ENCODE peak calls at places on chromosomes 12 and 14, in eight cellular contexts. One of them, this sample, is unnamed.
A peak's percentile ranks its signal among the peaks of the same experiment; 100 is the strongest.

GRCh38 chr14:20644520-20644919 is 3.0 kb upstream of the OR6S1 start:
- DNase-seq in NCI-H2081: no peak
- DNase-seq in mammary epithelial cell: no peak
- DNase-seq in MCF 10A: no peak
- DNase-seq in HEK293T: no peak
- DNase-seq in HT-29: no peak
- DNase-seq in T follicular helper cell: no peak
- DNase-seq in hippocampal formation: no peak
- DNase-seq in this sample: no peak

GRCh38 chr12:124939428-124940142 is 25.1 kb upstream of the UBC start:
- DNase-seq in hippocampal formation: no peak
- DNase-seq in MCF 10A: peak; percentile 93
- DNase-seq in NCI-H2081: no peak
- DNase-seq in T follicular helper cell: peak; percentile 82
- DNase-seq in mammary epithelial cell: peak; percentile 91
- DNase-seq in HT-29: peak; percentile 94
- DNase-seq in HEK293T: peak; percentile 78
- DNase-seq in this sample: peak; percentile 97

GRCh38 chr12:26158078-26158764 is 33.4 kb upstream of the BHLHE41 start:
- DNase-seq in HEK293T: peak; percentile 19
- DNase-seq in HT-29: peak; percentile 47
- DNase-seq in T follicular helper cell: no peak
- DNase-seq in MCF 10A: no peak
- DNase-seq in hippocampal formation: no peak
- DNase-seq in NCI-H2081: no peak
- DNase-seq in mammary epithelial cell: peak; percentile 20
- DNase-seq in this sample: no peak

GRCh38 chr12:26188132-26188531 is 7.2 kb upstream of the SSPN start:
- DNase-seq in hippocampal formation: no peak
- DNase-seq in mammary epithelial cell: peak; percentile 74
- DNase-seq in MCF 10A: peak; percentile 19
- DNase-seq in T follicular helper cell: no peak
- DNase-seq in HEK293T: no peak
- DNase-seq in HT-29: no peak
- DNase-seq in NCI-H2081: no peak
- DNase-seq in this sample: peak; percentile 78

GRCh38 chr12:106133136-106134087 is 5.3 kb downstream of the NUAK1 start:
- DNase-seq in MCF 10A: no peak
- DNase-seq in HT-29: no peak
- DNase-seq in T follicular helper cell: no peak
- DNase-seq in mammary epithelial cell: peak; percentile 89
- DNase-seq in HEK293T: no peak
- DNase-seq in hippocampal formation: no peak
- DNase-seq in NCI-H2081: no peak
- DNase-seq in this sample: peak; percentile 58

GRCh38 chr14:69988979-69989378 is 109.8 kb downstream of the SMOC1 start:
- DNase-seq in T follicular helper cell: no peak
- DNase-seq in NCI-H2081: no peak
- DNase-seq in mammary epithelial cell: no peak
- DNase-seq in HT-29: no peak
- DNase-seq in MCF 10A: no peak
- DNase-seq in hippocampal formation: no peak
- DNase-seq in HEK293T: no peak
- DNase-seq in this sample: no peak

GRCh38 chr12:98416845-98417244 is 98.5 kb upstream of the TMPO start:
- DNase-seq in hippocampal formation: no peak
- DNase-seq in HEK293T: no peak
- DNase-seq in HT-29: peak; percentile 51
- DNase-seq in T follicular helper cell: no peak
- DNase-seq in NCI-H2081: no peak
- DNase-seq in mammary epithelial cell: peak; percentile 8
- DNase-seq in MCF 10A: peak; percentile 66
- DNase-seq in this sample: peak; percentile 68

GRCh38 chr12:18643673-18644072 is 94.1 kb downstream of the PLCZ1 start:
- DNase-seq in NCI-H2081: no peak
- DNase-seq in MCF 10A: no peak
- DNase-seq in T follicular helper cell: no peak
- DNase-seq in HEK293T: no peak
- DNase-seq in HT-29: no peak
- DNase-seq in mammary epithelial cell: no peak
- DNase-seq in hippocampal formation: no peak
- DNase-seq in this sample: peak; percentile 15

GRCh38 chr12:66297080-66297479 is 5.2 kb upstream of the HELB start:
- DNase-seq in hippocampal formation: no peak
- DNase-seq in MCF 10A: no peak
- DNase-seq in mammary epithelial cell: no peak
- DNase-seq in HEK293T: no peak
- DNase-seq in HT-29: no peak
- DNase-seq in T follicular helper cell: no peak
- DNase-seq in NCI-H2081: no peak
- DNase-seq in this sample: no peak

GRCh38 chr12:8698132-8698829 is 490 bp downstream of the RIMKLB start:
- DNase-seq in HT-29: no peak
- DNase-seq in hippocampal formation: peak; percentile 41
- DNase-seq in NCI-H2081: peak; percentile 9
- DNase-seq in mammary epithelial cell: peak; percentile 33
- DNase-seq in HEK293T: peak; percentile 34
- DNase-seq in T follicular helper cell: peak; percentile 22
- DNase-seq in MCF 10A: peak; percentile 25
- DNase-seq in this sample: peak; percentile 63

GRCh38 chr12:121781751-121782615 is 11.5 kb downstream of the RHOF start:
- DNase-seq in hippocampal formation: no peak
- DNase-seq in mammary epithelial cell: no peak
- DNase-seq in T follicular helper cell: no peak
- DNase-seq in NCI-H2081: no peak
- DNase-seq in HEK293T: no peak
- DNase-seq in MCF 10A: peak; percentile 61
- DNase-seq in HT-29: no peak
- DNase-seq in this sample: peak; percentile 49

GRCh38 chr12:51449569-51450246 is 25.1 kb downstream of the SLC4A8 start:
- DNase-seq in HT-29: no peak
- DNase-seq in mammary epithelial cell: peak; percentile 47
- DNase-seq in MCF 10A: peak; percentile 45
- DNase-seq in T follicular helper cell: no peak
- DNase-seq in hippocampal formation: no peak
- DNase-seq in NCI-H2081: no peak
- DNase-seq in HEK293T: no peak
- DNase-seq in this sample: peak; percentile 47

GRCh38 chr12:124031058-124031457 is 58.0 kb downstream of the ZNF664 start:
- DNase-seq in MCF 10A: no peak
- DNase-seq in HT-29: no peak
- DNase-seq in HEK293T: no peak
- DNase-seq in hippocampal formation: no peak
- DNase-seq in mammary epithelial cell: no peak
- DNase-seq in T follicular helper cell: no peak
- DNase-seq in NCI-H2081: no peak
- DNase-seq in this sample: peak; percentile 32

GRCh38 chr12:100959481-100959880 is 164.9 kb downstream of the ANO4 start:
- DNase-seq in MCF 10A: peak; percentile 48
- DNase-seq in T follicular helper cell: no peak
- DNase-seq in HT-29: no peak
- DNase-seq in mammary epithelial cell: peak; percentile 31
- DNase-seq in HEK293T: no peak
- DNase-seq in NCI-H2081: no peak
- DNase-seq in hippocampal formation: no peak
- DNase-seq in this sample: peak; percentile 78

GRCh38 chr12:132530851-132531250 is 40.9 kb downstream of the FBRSL1 start:
- DNase-seq in MCF 10A: no peak
- DNase-seq in HEK293T: no peak
- DNase-seq in T follicular helper cell: no peak
- DNase-seq in mammary epithelial cell: no peak
- DNase-seq in HT-29: no peak
- DNase-seq in NCI-H2081: no peak
- DNase-seq in hippocampal formation: no peak
- DNase-seq in this sample: no peak

GRCh38 chr14:95043732-95044462 is 113.4 kb downstream of the DICER1 start:
- DNase-seq in HT-29: no peak
- DNase-seq in MCF 10A: no peak
- DNase-seq in NCI-H2081: no peak
- DNase-seq in mammary epithelial cell: no peak
- DNase-seq in T follicular helper cell: no peak
- DNase-seq in HEK293T: no peak
- DNase-seq in hippocampal formation: no peak
- DNase-seq in this sample: no peak

GRCh38 chr12:52216107-52216506 is 16.9 kb upstream of the KRT7 start:
- DNase-seq in NCI-H2081: no peak
- DNase-seq in T follicular helper cell: no peak
- DNase-seq in mammary epithelial cell: no peak
- DNase-seq in hippocampal formation: no peak
- DNase-seq in HT-29: no peak
- DNase-seq in HEK293T: no peak
- DNase-seq in MCF 10A: no peak
- DNase-seq in this sample: peak; percentile 49

GRCh38 chr12:25655702-25656101 is 102.6 kb upstream of the LMNTD1 start:
- DNase-seq in NCI-H2081: no peak
- DNase-seq in T follicular helper cell: no peak
- DNase-seq in HT-29: peak; percentile 26
- DNase-seq in mammary epithelial cell: peak; percentile 25
- DNase-seq in HEK293T: no peak
- DNase-seq in hippocampal formation: no peak
- DNase-seq in MCF 10A: no peak
- DNase-seq in this sample: no peak

GRCh38 chr12:106753526-106753925 is 21.0 kb upstream of the RIC8B start:
- DNase-seq in mammary epithelial cell: no peak
- DNase-seq in MCF 10A: no peak
- DNase-seq in NCI-H2081: no peak
- DNase-seq in HEK293T: no peak
- DNase-seq in HT-29: no peak
- DNase-seq in T follicular helper cell: peak; percentile 14
- DNase-seq in hippocampal formation: no peak
- DNase-seq in this sample: no peak

GRCh38 chr14:34027130-34027989 is 76.5 kb upstream of the EGLN3 start:
- DNase-seq in HT-29: no peak
- DNase-seq in hippocampal formation: no peak
- DNase-seq in NCI-H2081: no peak
- DNase-seq in HEK293T: no peak
- DNase-seq in T follicular helper cell: no peak
- DNase-seq in MCF 10A: no peak
- DNase-seq in mammary epithelial cell: no peak
- DNase-seq in this sample: no peak

GRCh38 chr14:95507701-95508103 is 8.7 kb downstream of the SYNE3 start:
- DNase-seq in mammary epithelial cell: peak; percentile 73
- DNase-seq in T follicular helper cell: no peak
- DNase-seq in NCI-H2081: no peak
- DNase-seq in HT-29: no peak
- DNase-seq in HEK293T: no peak
- DNase-seq in MCF 10A: peak; percentile 90
- DNase-seq in hippocampal formation: no peak
- DNase-seq in this sample: peak; percentile 89

GRCh38 chr12:64679487-64679983 is 69.2 kb downstream of the RASSF3 start:
- DNase-seq in MCF 10A: peak; percentile 96
- DNase-seq in NCI-H2081: peak; percentile 78
- DNase-seq in HT-29: peak; percentile 83
- DNase-seq in hippocampal formation: peak; percentile 4
- DNase-seq in mammary epithelial cell: peak; percentile 92
- DNase-seq in HEK293T: no peak
- DNase-seq in T follicular helper cell: peak; percentile 59
- DNase-seq in this sample: peak; percentile 84

GRCh38 chr14:89399594-89400068 is 17.4 kb downstream of the FOXN3 start:
- DNase-seq in NCI-H2081: peak; percentile 31
- DNase-seq in hippocampal formation: no peak
- DNase-seq in HEK293T: peak; percentile 30
- DNase-seq in T follicular helper cell: no peak
- DNase-seq in mammary epithelial cell: no peak
- DNase-seq in HT-29: peak; percentile 5
- DNase-seq in MCF 10A: no peak
- DNase-seq in this sample: peak; percentile 81

GRCh38 chr12:64825143-64826011 is 930 bp downstream of the TBC1D30 start:
- DNase-seq in HEK293T: no peak
- DNase-seq in MCF 10A: no peak
- DNase-seq in hippocampal formation: no peak
- DNase-seq in mammary epithelial cell: no peak
- DNase-seq in NCI-H2081: peak; percentile 65
- DNase-seq in T follicular helper cell: no peak
- DNase-seq in HT-29: no peak
- DNase-seq in this sample: no peak

GRCh38 chr12:75990189-75990912 is 41.2 kb downstream of the PHLDA1 start:
- DNase-seq in NCI-H2081: no peak
- DNase-seq in MCF 10A: no peak
- DNase-seq in HT-29: peak; percentile 36
- DNase-seq in T follicular helper cell: no peak
- DNase-seq in mammary epithelial cell: no peak
- DNase-seq in HEK293T: no peak
- DNase-seq in hippocampal formation: no peak
- DNase-seq in this sample: no peak

This sample was measured in EH.